ENCODE peak calls at places on chromosomes 7 and 10, in nine cellular contexts. One of them, this sample, is unnamed.

GRCh38 chr7:19107392-19108147 is 9.9 kb downstream of the TWIST1 start:
- DNase-seq in Panc1: no peak
- DNase-seq in cardiac muscle cell: peak; percentile 82
- DNase-seq in body of pancreas: no peak
- DNase-seq in dorsolateral prefrontal cortex: no peak
- DNase-seq in tibial nerve: peak; percentile 49
- DNase-seq in kidney: no peak
- DNase-seq in left ventricle myocardium inferior: no peak
- DNase-seq in brain microvascular endothelial cell: peak; percentile 60
- DNase-seq in this sample: no peak

GRCh38 chr10:89494615-89495014 is 40.8 kb downstream of the SLC16A12 start:
- DNase-seq in Panc1: no peak
- DNase-seq in cardiac muscle cell: peak; percentile 70
- DNase-seq in body of pancreas: no peak
- DNase-seq in dorsolateral prefrontal cortex: no peak
- DNase-seq in tibial nerve: no peak
- DNase-seq in kidney: no peak
- DNase-seq in left ventricle myocardium inferior: no peak
- DNase-seq in brain microvascular endothelial cell: no peak
- DNase-seq in this sample: no peak

GRCh38 chr10:660980-661890 is 28.2 kb downstream of the DIP2C start:
- DNase-seq in Panc1: no peak
- DNase-seq in cardiac muscle cell: no peak
- DNase-seq in body of pancreas: no peak
- DNase-seq in dorsolateral prefrontal cortex: no peak
- DNase-seq in tibial nerve: no peak
- DNase-seq in kidney: no peak
- DNase-seq in left ventricle myocardium inferior: no peak
- DNase-seq in brain microvascular endothelial cell: no peak
- DNase-seq in this sample: peak; percentile 50

GRCh38 chr10:130065251-130065650 is 45.4 kb downstream of the C10orf143 start:
- DNase-seq in Panc1: no peak
- DNase-seq in cardiac muscle cell: no peak
- DNase-seq in body of pancreas: no peak
- DNase-seq in dorsolateral prefrontal cortex: no peak
- DNase-seq in tibial nerve: no peak
- DNase-seq in kidney: no peak
- DNase-seq in left ventricle myocardium inferior: no peak
- DNase-seq in brain microvascular endothelial cell: no peak
- DNase-seq in this sample: no peak

GRCh38 chr10:90641731-90642130 is 216.1 kb downstream of the HTR7 start:
- DNase-seq in Panc1: no peak
- DNase-seq in cardiac muscle cell: peak; percentile 13
- DNase-seq in body of pancreas: no peak
- DNase-seq in dorsolateral prefrontal cortex: no peak
- DNase-seq in tibial nerve: no peak
- DNase-seq in kidney: no peak
- DNase-seq in left ventricle myocardium inferior: no peak
- DNase-seq in brain microvascular endothelial cell: no peak
- DNase-seq in this sample: no peak

GRCh38 chr7:43164757-43165156 is 52.3 kb downstream of the HECW1 start:
- DNase-seq in Panc1: peak; percentile 41
- DNase-seq in cardiac muscle cell: peak; percentile 86
- DNase-seq in body of pancreas: no peak
- DNase-seq in dorsolateral prefrontal cortex: no peak
- DNase-seq in tibial nerve: no peak
- DNase-seq in kidney: no peak
- DNase-seq in left ventricle myocardium inferior: no peak
- DNase-seq in brain microvascular endothelial cell: peak; percentile 95
- DNase-seq in this sample: no peak

GRCh38 chr7:106818736-106819135 is 46.3 kb upstream of the PIK3CG start:
- DNase-seq in Panc1: no peak
- DNase-seq in cardiac muscle cell: no peak
- DNase-seq in body of pancreas: no peak
- DNase-seq in dorsolateral prefrontal cortex: no peak
- DNase-seq in tibial nerve: no peak
- DNase-seq in kidney: no peak
- DNase-seq in left ventricle myocardium inferior: no peak
- DNase-seq in brain microvascular endothelial cell: no peak
- DNase-seq in this sample: no peak

GRCh38 chr7:142885311-142886230 is at the start of gene TRPV6:
- DNase-seq in Panc1: no peak
- DNase-seq in cardiac muscle cell: no peak
- DNase-seq in body of pancreas: peak; percentile 89
- DNase-seq in dorsolateral prefrontal cortex: no peak
- DNase-seq in tibial nerve: no peak
- DNase-seq in kidney: no peak
- DNase-seq in left ventricle myocardium inferior: no peak
- DNase-seq in brain microvascular endothelial cell: no peak
- DNase-seq in this sample: no peak

GRCh38 chr10:96089116-96089515 is 41.0 kb upstream of the ZNF518A start:
- DNase-seq in Panc1: no peak
- DNase-seq in cardiac muscle cell: no peak
- DNase-seq in body of pancreas: no peak
- DNase-seq in dorsolateral prefrontal cortex: no peak
- DNase-seq in tibial nerve: no peak
- DNase-seq in kidney: no peak
- DNase-seq in left ventricle myocardium inferior: no peak
- DNase-seq in brain microvascular endothelial cell: no peak
- DNase-seq in this sample: no peak

GRCh38 chr10:82932426-82932825 is 1057.4 kb downstream of the NRG3 start:
- DNase-seq in Panc1: no peak
- DNase-seq in cardiac muscle cell: no peak
- DNase-seq in body of pancreas: no peak
- DNase-seq in dorsolateral prefrontal cortex: peak; percentile 46
- DNase-seq in tibial nerve: no peak
- DNase-seq in kidney: no peak
- DNase-seq in left ventricle myocardium inferior: no peak
- DNase-seq in brain microvascular endothelial cell: no peak
- DNase-seq in this sample: no peak

GRCh38 chr7:92260248-92260781 is 14.5 kb downstream of the ANKIB1 start:
- DNase-seq in Panc1: no peak
- DNase-seq in cardiac muscle cell: peak; percentile 9
- DNase-seq in body of pancreas: no peak
- DNase-seq in dorsolateral prefrontal cortex: no peak
- DNase-seq in tibial nerve: no peak
- DNase-seq in kidney: no peak
- DNase-seq in left ventricle myocardium inferior: no peak
- DNase-seq in brain microvascular endothelial cell: no peak
- DNase-seq in this sample: no peak
- H3K27ac ChIP-seq in Panc1: no peak overlapping the region
- H3K27ac ChIP-seq in cardiac muscle cell: no peak overlapping the region
- H3K27ac ChIP-seq in body of pancreas: no peak overlapping the region
- H3K27ac ChIP-seq in dorsolateral prefrontal cortex: no peak overlapping the region
- H3K27ac ChIP-seq in tibial nerve: no peak overlapping the region
- H3K27ac ChIP-seq in kidney: no peak overlapping the region
- H3K27ac ChIP-seq in left ventricle myocardium inferior: no peak overlapping the region
- H3K27ac ChIP-seq in brain microvascular endothelial cell: no peak overlapping the region
- H3K27ac ChIP-seq in this sample: no peak overlapping the region

DNA sequence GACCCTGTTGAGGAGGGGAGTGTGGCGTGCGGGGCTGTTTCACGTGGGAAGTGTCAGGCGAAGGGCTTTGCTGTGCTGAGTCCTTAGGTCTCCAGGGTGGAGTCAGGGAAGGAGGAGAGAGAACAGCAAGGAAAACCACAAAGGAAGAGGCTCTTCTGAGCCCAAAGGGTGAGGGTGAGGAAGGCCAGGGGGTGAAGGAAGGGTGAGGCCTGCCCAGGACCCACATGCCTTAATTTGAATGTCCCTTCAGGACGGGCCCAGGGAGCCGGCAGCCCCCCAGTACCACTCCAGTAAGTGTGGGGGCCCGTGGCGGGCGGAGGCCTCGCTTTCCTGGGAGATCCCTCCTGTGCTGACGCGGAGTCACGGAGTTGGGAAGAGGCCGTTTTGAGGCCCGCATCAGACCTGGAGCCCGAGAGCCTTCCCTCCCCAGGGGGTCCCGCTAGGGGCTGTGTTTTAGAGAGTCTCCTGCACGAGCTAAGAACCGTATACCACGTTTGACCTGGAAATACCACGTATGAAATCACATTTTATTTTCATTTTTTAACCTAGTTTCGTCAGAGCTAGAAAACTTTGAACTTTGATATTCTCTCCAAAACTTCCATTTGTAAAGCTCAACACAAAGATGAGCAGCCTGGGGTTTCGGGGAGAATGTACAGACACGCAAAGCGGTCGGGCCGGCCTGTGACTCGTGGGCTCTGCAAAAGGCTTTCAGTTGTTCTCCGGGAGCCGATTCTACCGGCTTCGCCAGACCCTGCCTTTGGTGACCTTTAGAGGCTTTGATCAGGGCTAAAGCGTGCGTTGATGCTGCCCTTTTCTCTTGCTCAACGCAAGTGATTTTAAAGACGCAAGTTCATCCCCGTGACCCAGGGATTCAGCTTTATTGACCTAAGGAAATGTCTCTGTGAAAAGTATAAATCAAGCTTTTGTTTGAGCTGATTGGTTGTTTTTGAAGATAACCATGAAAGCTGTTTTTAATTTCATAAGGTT is 23.6 kb upstream of the TTYH3 start:
- DNase-seq in Panc1: no peak
- DNase-seq in cardiac muscle cell: no peak
- DNase-seq in body of pancreas: no peak
- DNase-seq in dorsolateral prefrontal cortex: no peak
- DNase-seq in tibial nerve: no peak
- DNase-seq in kidney: peak; percentile 75
- DNase-seq in left ventricle myocardium inferior: no peak
- DNase-seq in brain microvascular endothelial cell: no peak
- DNase-seq in this sample: no peak
- H3K4me3 ChIP-seq in Panc1: no peak overlapping the region
- H3K4me3 ChIP-seq in cardiac muscle cell: no peak overlapping the region
- H3K4me3 ChIP-seq in body of pancreas: no peak overlapping the region
- H3K4me3 ChIP-seq in dorsolateral prefrontal cortex: no peak overlapping the region
- H3K4me3 ChIP-seq in tibial nerve: no peak overlapping the region
- H3K4me3 ChIP-seq in kidney: no peak overlapping the region
- H3K4me3 ChIP-seq in left ventricle myocardium inferior: no peak overlapping the region
- H3K4me3 ChIP-seq in brain microvascular endothelial cell: no peak overlapping the region
- H3K4me3 ChIP-seq in this sample: no peak overlapping the region

GRCh38 chr7:105591522-105591921 is 10.2 kb upstream of the EFCAB10 start:
- DNase-seq in Panc1: no peak
- DNase-seq in cardiac muscle cell: no peak
- DNase-seq in body of pancreas: no peak
- DNase-seq in dorsolateral prefrontal cortex: no peak
- DNase-seq in tibial nerve: no peak
- DNase-seq in kidney: no peak
- DNase-seq in left ventricle myocardium inferior: no peak
- DNase-seq in brain microvascular endothelial cell: no peak
- DNase-seq in this sample: no peak

GRCh38 chr7:105590793-105591192 is 9.5 kb upstream of the EFCAB10 start:
- DNase-seq in Panc1: no peak
- DNase-seq in cardiac muscle cell: no peak
- DNase-seq in body of pancreas: no peak
- DNase-seq in dorsolateral prefrontal cortex: no peak
- DNase-seq in tibial nerve: no peak
- DNase-seq in kidney: no peak
- DNase-seq in left ventricle myocardium inferior: no peak
- DNase-seq in brain microvascular endothelial cell: no peak
- DNase-seq in this sample: no peak

GRCh38 chr7:105585850-105586500 is 4.7 kb upstream of the EFCAB10 start:
- DNase-seq in Panc1: no peak
- DNase-seq in cardiac muscle cell: no peak
- DNase-seq in body of pancreas: no peak
- DNase-seq in dorsolateral prefrontal cortex: no peak
- DNase-seq in tibial nerve: no peak
- DNase-seq in kidney: no peak
- DNase-seq in left ventricle myocardium inferior: no peak
- DNase-seq in brain microvascular endothelial cell: no peak
- DNase-seq in this sample: no peak

GRCh38 chr7:105587899-105588690 is 6.8 kb upstream of the EFCAB10 start:
- DNase-seq in Panc1: no peak
- DNase-seq in cardiac muscle cell: no peak
- DNase-seq in body of pancreas: no peak
- DNase-seq in dorsolateral prefrontal cortex: no peak
- DNase-seq in tibial nerve: no peak
- DNase-seq in kidney: no peak
- DNase-seq in left ventricle myocardium inferior: no peak
- DNase-seq in brain microvascular endothelial cell: no peak
- DNase-seq in this sample: no peak

GRCh38 chr7:105589221-105590077 is 8.2 kb upstream of the EFCAB10 start:
- DNase-seq in Panc1: peak; percentile 76
- DNase-seq in cardiac muscle cell: peak; percentile 85
- DNase-seq in body of pancreas: peak; percentile 52
- DNase-seq in dorsolateral prefrontal cortex: peak; percentile 71
- DNase-seq in tibial nerve: peak; percentile 40
- DNase-seq in kidney: no peak
- DNase-seq in left ventricle myocardium inferior: peak; percentile 16
- DNase-seq in brain microvascular endothelial cell: peak; percentile 76
- DNase-seq in this sample: peak; percentile 46
- TF ChIP-seq CTCF in Panc1: peak; percentile 87
- TF ChIP-seq CTCF in cardiac muscle cell: peak; percentile 72
- TF ChIP-seq CTCF in body of pancreas: peak; percentile 52
- TF ChIP-seq CTCF in dorsolateral prefrontal cortex: peak; percentile 76
- TF ChIP-seq CTCF in tibial nerve: peak; percentile 37
- TF ChIP-seq CTCF in kidney: peak; percentile 49
- TF ChIP-seq CTCF in left ventricle myocardium inferior: peak; percentile 62
- TF ChIP-seq CTCF in brain microvascular endothelial cell: peak; percentile 80
- TF ChIP-seq CTCF in this sample: no peak

GRCh38 chr10:114681542-114681941 is 23.5 kb upstream of the ABLIM1 start:
- DNase-seq in Panc1: no peak
- DNase-seq in cardiac muscle cell: no peak
- DNase-seq in body of pancreas: peak; percentile 33
- DNase-seq in dorsolateral prefrontal cortex: no peak
- DNase-seq in tibial nerve: no peak
- DNase-seq in kidney: peak; percentile 91
- DNase-seq in left ventricle myocardium inferior: peak; percentile 39
- DNase-seq in brain microvascular endothelial cell: peak; percentile 51
- DNase-seq in this sample: peak; percentile 20
- H3K27ac ChIP-seq in Panc1: peak overlapping the region; percentile 100
- H3K27ac ChIP-seq in cardiac muscle cell: no peak overlapping the region
- H3K27ac ChIP-seq in body of pancreas: peak overlapping the region; percentile 90
- H3K27ac ChIP-seq in dorsolateral prefrontal cortex: no peak overlapping the region
- H3K27ac ChIP-seq in tibial nerve: no peak overlapping the region
- H3K27ac ChIP-seq in kidney: peak overlapping the region; percentile 76
- H3K27ac ChIP-seq in left ventricle myocardium inferior: peak overlapping the region; percentile 91
- H3K27ac ChIP-seq in brain microvascular endothelial cell: no peak overlapping the region
- H3K27ac ChIP-seq in this sample: peak overlapping the region; percentile 83

GRCh38 chr10:132539431-132539839 is 1.8 kb downstream of the INPP5A start:
- DNase-seq in Panc1: no peak
- DNase-seq in cardiac muscle cell: no peak
- DNase-seq in body of pancreas: peak; percentile 76
- DNase-seq in dorsolateral prefrontal cortex: peak; percentile 44
- DNase-seq in tibial nerve: no peak
- DNase-seq in kidney: peak; percentile 84
- DNase-seq in left ventricle myocardium inferior: peak; percentile 37
- DNase-seq in brain microvascular endothelial cell: no peak
- DNase-seq in this sample: peak; percentile 81
- H3K4me3 ChIP-seq in Panc1: peak overlapping the region; percentile 70
- H3K4me3 ChIP-seq in cardiac muscle cell: peak overlapping the region; percentile 8
- H3K4me3 ChIP-seq in body of pancreas: no peak overlapping the region
- H3K4me3 ChIP-seq in dorsolateral prefrontal cortex: peak overlapping the region; percentile 82
- H3K4me3 ChIP-seq in tibial nerve: peak overlapping the region; percentile 59
- H3K4me3 ChIP-seq in kidney: peak overlapping the region; percentile 76
- H3K4me3 ChIP-seq in left ventricle myocardium inferior: peak overlapping the region; percentile 87
- H3K4me3 ChIP-seq in brain microvascular endothelial cell: peak overlapping the region; percentile 24
- H3K4me3 ChIP-seq in this sample: peak overlapping the region; percentile 71

GRCh38 chr7:144057954-144058353 is 9.2 kb downstream of the OR2A5 start:
- DNase-seq in Panc1: peak; percentile 25
- DNase-seq in cardiac muscle cell: peak; percentile 50
- DNase-seq in body of pancreas: no peak
- DNase-seq in dorsolateral prefrontal cortex: no peak
- DNase-seq in tibial nerve: no peak
- DNase-seq in kidney: no peak
- DNase-seq in left ventricle myocardium inferior: no peak
- DNase-seq in brain microvascular endothelial cell: peak; percentile 93
- DNase-seq in this sample: no peak

GRCh38 chr7:144069511-144069910 is at the start of gene OR2A25:
- DNase-seq in Panc1: no peak
- DNase-seq in cardiac muscle cell: no peak
- DNase-seq in body of pancreas: no peak
- DNase-seq in dorsolateral prefrontal cortex: no peak
- DNase-seq in tibial nerve: no peak
- DNase-seq in kidney: no peak
- DNase-seq in left ventricle myocardium inferior: no peak
- DNase-seq in brain microvascular endothelial cell: no peak
- DNase-seq in this sample: no peak

GRCh38 chr7:144063710-144064109 is 5.9 kb upstream of the OR2A25 start:
- DNase-seq in Panc1: no peak
- DNase-seq in cardiac muscle cell: no peak
- DNase-seq in body of pancreas: no peak
- DNase-seq in dorsolateral prefrontal cortex: no peak
- DNase-seq in tibial nerve: no peak
- DNase-seq in kidney: no peak
- DNase-seq in left ventricle myocardium inferior: no peak
- DNase-seq in brain microvascular endothelial cell: no peak
- DNase-seq in this sample: no peak
- TF ChIP-seq CTCF in Panc1: peak; percentile 41
- TF ChIP-seq CTCF in cardiac muscle cell: no peak
- TF ChIP-seq CTCF in body of pancreas: no peak
- TF ChIP-seq CTCF in dorsolateral prefrontal cortex: no peak
- TF ChIP-seq CTCF in tibial nerve: no peak
- TF ChIP-seq CTCF in kidney: no peak
- TF ChIP-seq CTCF in left ventricle myocardium inferior: no peak
- TF ChIP-seq CTCF in brain microvascular endothelial cell: peak; percentile 54
- TF ChIP-seq CTCF in this sample: no peak

This sample was measured in gastrocnemius medialis.